ENCODE peak calls at places on chromosomes 5 and 9, in six cellular contexts. One of them, this sample, is unnamed.

GRCh38 chr5:120055858-120056257 is 408.2 kb upstream of the PRR16 start:
- DNase-seq in SK-N-SH: no peak
- DNase-seq in SJSA1: no peak
- DNase-seq in psoas muscle: no peak
- DNase-seq in dorsolateral prefrontal cortex: no peak
- DNase-seq in IMR-90: peak
- DNase-seq in this sample: peak

GRCh38 chr5:40680741-40681350 is 1.1 kb downstream of the PTGER4 start:
- DNase-seq in SK-N-SH: peak
- DNase-seq in SJSA1: no peak
- DNase-seq in psoas muscle: peak
- DNase-seq in dorsolateral prefrontal cortex: no peak
- DNase-seq in IMR-90: no peak
- DNase-seq in this sample: no peak

GRCh38 chr5:131532016-131532640 is 102.9 kb downstream of the RAPGEF6 start:
- DNase-seq in SK-N-SH: peak
- DNase-seq in SJSA1: no peak
- DNase-seq in psoas muscle: no peak
- DNase-seq in dorsolateral prefrontal cortex: no peak
- DNase-seq in IMR-90: no peak
- DNase-seq in this sample: no peak

GRCh38 chr5:119275873-119276214 is 80.0 kb upstream of the TNFAIP8 start:
- DNase-seq in SK-N-SH: no peak
- DNase-seq in SJSA1: no peak
- DNase-seq in psoas muscle: no peak
- DNase-seq in dorsolateral prefrontal cortex: no peak
- DNase-seq in IMR-90: no peak
- DNase-seq in this sample: no peak

GRCh38 chr9:124783830-124784229 is 6.9 kb downstream of the OLFML2A start:
- DNase-seq in SK-N-SH: no peak
- DNase-seq in SJSA1: no peak
- DNase-seq in psoas muscle: no peak
- DNase-seq in dorsolateral prefrontal cortex: no peak
- DNase-seq in IMR-90: no peak
- DNase-seq in this sample: no peak

GRCh38 chr5:132389453-132390286 is 20.2 kb downstream of the SLC22A5 start:
- DNase-seq in SK-N-SH: no peak
- DNase-seq in SJSA1: peak
- DNase-seq in psoas muscle: peak
- DNase-seq in dorsolateral prefrontal cortex: no peak
- DNase-seq in IMR-90: peak
- DNase-seq in this sample: peak

GRCh38 chr9:108780949-108781734 is 74.6 kb downstream of the ACTL7B start:
- DNase-seq in SK-N-SH: no peak
- DNase-seq in SJSA1: no peak
- DNase-seq in psoas muscle: no peak
- DNase-seq in dorsolateral prefrontal cortex: no peak
- DNase-seq in IMR-90: no peak
- DNase-seq in this sample: peak

GRCh38 chr5:4089087-4089486 is 493.5 kb downstream of the IRX1 start:
- DNase-seq in SK-N-SH: no peak
- DNase-seq in SJSA1: no peak
- DNase-seq in psoas muscle: no peak
- DNase-seq in dorsolateral prefrontal cortex: no peak
- DNase-seq in IMR-90: no peak
- DNase-seq in this sample: no peak

GRCh38 chr5:34538026-34538672 is 118.0 kb upstream of the RAI14 start:
- DNase-seq in SK-N-SH: no peak
- DNase-seq in SJSA1: no peak
- DNase-seq in psoas muscle: no peak
- DNase-seq in dorsolateral prefrontal cortex: no peak
- DNase-seq in IMR-90: peak
- DNase-seq in this sample: peak

GRCh38 chr5:78778538-78778937 is 130.0 kb upstream of the LHFPL2 start:
- DNase-seq in SK-N-SH: no peak
- DNase-seq in SJSA1: peak
- DNase-seq in psoas muscle: no peak
- DNase-seq in dorsolateral prefrontal cortex: no peak
- DNase-seq in IMR-90: peak
- DNase-seq in this sample: peak

GRCh38 chr5:143002459-143003327 is 232.5 kb downstream of the ARHGAP26 start:
- DNase-seq in SK-N-SH: no peak
- DNase-seq in SJSA1: peak
- DNase-seq in psoas muscle: no peak
- DNase-seq in dorsolateral prefrontal cortex: no peak
- DNase-seq in IMR-90: peak
- DNase-seq in this sample: peak

GRCh38 chr9:99253772-99254431 is 31.8 kb downstream of the SEC61B start:
- DNase-seq in SK-N-SH: no peak
- DNase-seq in SJSA1: peak
- DNase-seq in psoas muscle: no peak
- DNase-seq in dorsolateral prefrontal cortex: peak
- DNase-seq in IMR-90: no peak
- DNase-seq in this sample: no peak

GRCh38 chr5:43033845-43034590 is 6.1 kb downstream of the ANXA2R start:
- DNase-seq in SK-N-SH: no peak
- DNase-seq in SJSA1: no peak
- DNase-seq in psoas muscle: no peak
- DNase-seq in dorsolateral prefrontal cortex: no peak
- DNase-seq in IMR-90: peak
- DNase-seq in this sample: no peak

GRCh38 chr5:93249651-93250289 is 331.2 kb downstream of the NR2F1-AS1 start:
- DNase-seq in SK-N-SH: no peak
- DNase-seq in SJSA1: peak
- DNase-seq in psoas muscle: peak
- DNase-seq in dorsolateral prefrontal cortex: no peak
- DNase-seq in IMR-90: peak
- DNase-seq in this sample: peak

GRCh38 chr9:94804917-94805544 is 78.5 kb downstream of the AOPEP start:
- DNase-seq in SK-N-SH: no peak
- DNase-seq in SJSA1: no peak
- DNase-seq in psoas muscle: no peak
- DNase-seq in dorsolateral prefrontal cortex: no peak
- DNase-seq in IMR-90: no peak
- DNase-seq in this sample: peak

GRCh38 chr5:81788271-81788670 is 37.4 kb upstream of the SSBP2 start:
- DNase-seq in SK-N-SH: no peak
- DNase-seq in SJSA1: no peak
- DNase-seq in psoas muscle: no peak
- DNase-seq in dorsolateral prefrontal cortex: no peak
- DNase-seq in IMR-90: no peak
- DNase-seq in this sample: no peak

GRCh38 chr5:82019342-82020138 is 47.7 kb downstream of the ATG10 start:
- DNase-seq in SK-N-SH: no peak
- DNase-seq in SJSA1: no peak
- DNase-seq in psoas muscle: no peak
- DNase-seq in dorsolateral prefrontal cortex: no peak
- DNase-seq in IMR-90: no peak
- DNase-seq in this sample: no peak

GRCh38 chr5:157303667-157304327 is 37.9 kb downstream of the CYFIP2 start:
- DNase-seq in SK-N-SH: no peak
- DNase-seq in SJSA1: no peak
- DNase-seq in psoas muscle: peak
- DNase-seq in dorsolateral prefrontal cortex: no peak
- DNase-seq in IMR-90: no peak
- DNase-seq in this sample: no peak

GRCh38 chr5:142432369-142432863 is 107.6 kb upstream of the SPRY4 start:
- DNase-seq in SK-N-SH: no peak
- DNase-seq in SJSA1: peak
- DNase-seq in psoas muscle: no peak
- DNase-seq in dorsolateral prefrontal cortex: no peak
- DNase-seq in IMR-90: no peak
- DNase-seq in this sample: no peak

GRCh38 chr5:122586351-122586750 is 188.5 kb upstream of the SNX2 start:
- DNase-seq in SK-N-SH: no peak
- DNase-seq in SJSA1: no peak
- DNase-seq in psoas muscle: no peak
- DNase-seq in dorsolateral prefrontal cortex: no peak
- DNase-seq in IMR-90: peak
- DNase-seq in this sample: no peak

GRCh38 chr9:89498845-89499480 is 1.1 kb upstream of the SEMA4D start:
- DNase-seq in SK-N-SH: no peak
- DNase-seq in SJSA1: no peak
- DNase-seq in psoas muscle: no peak
- DNase-seq in dorsolateral prefrontal cortex: no peak
- DNase-seq in IMR-90: no peak
- DNase-seq in this sample: no peak

GRCh38 chr9:89497978-89498844 is at the start of gene SEMA4D:
- DNase-seq in SK-N-SH: peak
- DNase-seq in SJSA1: no peak
- DNase-seq in psoas muscle: peak
- DNase-seq in dorsolateral prefrontal cortex: peak
- DNase-seq in IMR-90: peak
- DNase-seq in this sample: peak

GRCh38 chr9:89497181-89497963 is 541 bp downstream of the SEMA4D start:
- DNase-seq in SK-N-SH: peak
- DNase-seq in SJSA1: no peak
- DNase-seq in psoas muscle: no peak
- DNase-seq in dorsolateral prefrontal cortex: no peak
- DNase-seq in IMR-90: no peak
- DNase-seq in this sample: no peak

GRCh38 chr9:89495824-89496555 is 1.9 kb downstream of the SEMA4D start:
- DNase-seq in SK-N-SH: no peak
- DNase-seq in SJSA1: no peak
- DNase-seq in psoas muscle: no peak
- DNase-seq in dorsolateral prefrontal cortex: no peak
- DNase-seq in IMR-90: no peak
- DNase-seq in this sample: no peak

GRCh38 chr9:89496645-89497044 is 1.3 kb downstream of the SEMA4D start:
- DNase-seq in SK-N-SH: no peak
- DNase-seq in SJSA1: no peak
- DNase-seq in psoas muscle: peak
- DNase-seq in dorsolateral prefrontal cortex: peak
- DNase-seq in IMR-90: no peak
- DNase-seq in this sample: no peak
- H3K4me3 ChIP-seq in SK-N-SH: peak
- H3K4me3 ChIP-seq in SJSA1: no peak
- H3K4me3 ChIP-seq in psoas muscle: peak
- H3K4me3 ChIP-seq in dorsolateral prefrontal cortex: peak
- H3K4me3 ChIP-seq in IMR-90: peak
- H3K4me3 ChIP-seq in this sample: peak

GRCh38 chr5:32206799-32207634 is 32.9 kb upstream of the GOLPH3 start:
- DNase-seq in SK-N-SH: no peak
- DNase-seq in SJSA1: no peak
- DNase-seq in psoas muscle: no peak
- DNase-seq in dorsolateral prefrontal cortex: no peak
- DNase-seq in IMR-90: no peak
- DNase-seq in this sample: no peak
- H3K4me3 ChIP-seq in SK-N-SH: no peak
- H3K4me3 ChIP-seq in SJSA1: no peak
- H3K4me3 ChIP-seq in psoas muscle: no peak
- H3K4me3 ChIP-seq in dorsolateral prefrontal cortex: no peak
- H3K4me3 ChIP-seq in IMR-90: no peak
- H3K4me3 ChIP-seq in this sample: no peak

GRCh38 chr9:33124046-33124445 is 43.1 kb downstream of the B4GALT1 start:
- DNase-seq in SK-N-SH: no peak
- DNase-seq in SJSA1: no peak
- DNase-seq in psoas muscle: no peak
- DNase-seq in dorsolateral prefrontal cortex: no peak
- DNase-seq in IMR-90: no peak
- DNase-seq in this sample: no peak

GRCh38 chr9:33124716-33125378 is 42.3 kb downstream of the B4GALT1 start:
- DNase-seq in SK-N-SH: no peak
- DNase-seq in SJSA1: no peak
- DNase-seq in psoas muscle: no peak
- DNase-seq in dorsolateral prefrontal cortex: no peak
- DNase-seq in IMR-90: no peak
- DNase-seq in this sample: no peak

GRCh38 chr9:33125441-33125840 is 41.7 kb downstream of the B4GALT1 start:
- DNase-seq in SK-N-SH: no peak
- DNase-seq in SJSA1: no peak
- DNase-seq in psoas muscle: no peak
- DNase-seq in dorsolateral prefrontal cortex: no peak
- DNase-seq in IMR-90: no peak
- DNase-seq in this sample: no peak

GRCh38 chr9:33127881-33128280 is 39.3 kb downstream of the B4GALT1 start:
- DNase-seq in SK-N-SH: no peak
- DNase-seq in SJSA1: no peak
- DNase-seq in psoas muscle: no peak
- DNase-seq in dorsolateral prefrontal cortex: no peak
- DNase-seq in IMR-90: no peak
- DNase-seq in this sample: no peak

DNA sequence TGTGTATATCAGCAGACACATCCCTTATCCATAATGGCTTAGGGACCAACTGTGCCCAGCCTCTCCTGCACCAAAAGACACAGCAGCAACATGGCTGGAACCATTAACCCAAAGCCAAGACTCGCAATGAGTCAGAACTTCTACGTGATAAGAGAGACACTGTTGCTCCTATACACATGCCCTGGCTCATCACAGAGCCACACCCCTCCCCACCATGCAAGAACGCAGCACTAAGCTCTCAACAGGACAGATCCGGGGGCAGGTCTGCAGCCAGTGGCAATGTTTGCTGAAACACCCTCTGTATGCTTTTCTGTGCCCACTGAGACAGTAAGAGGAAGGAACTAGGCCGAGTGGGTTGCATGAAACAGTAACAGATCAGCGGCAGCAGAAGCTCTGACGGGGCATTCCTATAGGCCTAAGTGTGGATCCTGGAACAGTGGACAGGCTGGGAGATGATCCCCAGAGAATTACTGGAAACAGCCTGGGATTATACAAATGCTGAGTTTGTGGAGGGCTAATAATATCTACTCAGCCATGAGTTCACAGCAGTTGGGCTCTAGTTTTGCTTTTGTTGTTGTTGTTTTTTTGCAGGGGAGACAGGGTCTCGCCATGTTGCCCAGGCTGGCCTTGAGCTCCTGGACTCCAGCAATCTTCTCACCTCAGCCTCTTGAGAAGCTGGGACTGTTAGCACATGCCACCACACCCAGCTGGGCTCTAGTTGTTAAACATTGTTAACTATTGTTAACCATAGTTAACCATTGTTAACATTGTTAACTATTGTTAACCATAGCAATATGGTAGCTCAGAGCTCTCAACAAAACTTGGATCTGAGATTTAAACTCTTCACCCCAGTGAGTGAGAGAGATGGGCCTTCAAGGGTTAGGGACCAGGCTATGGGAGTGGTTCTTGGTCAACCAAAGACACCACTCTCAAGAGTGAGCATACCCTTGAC is 41.0 kb downstream of the B4GALT1 start:
- DNase-seq in SK-N-SH: no peak
- DNase-seq in SJSA1: no peak
- DNase-seq in psoas muscle: no peak
- DNase-seq in dorsolateral prefrontal cortex: no peak
- DNase-seq in IMR-90: peak
- DNase-seq in this sample: peak
- H3K4me3 ChIP-seq in SK-N-SH: no peak
- H3K4me3 ChIP-seq in SJSA1: no peak
- H3K4me3 ChIP-seq in psoas muscle: no peak
- H3K4me3 ChIP-seq in dorsolateral prefrontal cortex: no peak
- H3K4me3 ChIP-seq in IMR-90: no peak
- H3K4me3 ChIP-seq in this sample: no peak

DNA sequence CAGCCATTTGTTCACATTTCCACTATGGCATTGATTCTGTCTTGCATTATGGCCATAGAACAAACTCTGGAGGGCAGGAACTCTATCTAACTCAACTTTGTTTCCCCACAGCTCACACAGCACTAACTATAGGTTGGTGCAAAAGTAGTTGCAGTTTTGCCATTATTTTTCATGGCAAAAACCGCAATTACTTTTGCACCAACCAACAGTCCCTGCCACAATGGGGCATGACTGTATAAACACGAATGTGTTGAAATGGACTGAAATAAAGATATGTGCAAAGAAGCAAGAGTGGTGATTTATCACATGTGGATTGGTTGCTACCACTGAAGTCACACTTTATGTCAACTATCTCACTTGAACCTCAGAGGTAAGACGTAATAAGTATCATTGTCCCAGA is 338.7 kb downstream of the NTRK2 start:
- DNase-seq in SK-N-SH: no peak
- DNase-seq in SJSA1: no peak
- DNase-seq in psoas muscle: no peak
- DNase-seq in dorsolateral prefrontal cortex: no peak
- DNase-seq in IMR-90: no peak
- DNase-seq in this sample: no peak
- H3K4me3 ChIP-seq in SK-N-SH: no peak
- H3K4me3 ChIP-seq in SJSA1: no peak
- H3K4me3 ChIP-seq in psoas muscle: no peak
- H3K4me3 ChIP-seq in dorsolateral prefrontal cortex: no peak
- H3K4me3 ChIP-seq in IMR-90: no peak
- H3K4me3 ChIP-seq in this sample: no peak